ENCODE peak calls at places on chromosome 10, in six cellular contexts. J, V, U, K, O and Y are unnamed samples.

GRCh38 chr10:127979017-127979416 is 72.1 kb downstream of the PTPRE start:
- DNase-seq in J (no peak), V (no peak), U (no peak), K (no peak), O (no peak), Y (peak)

GRCh38 chr10:76902949-76903348 is 734.7 kb downstream of the KCNMA1 start:
- DNase-seq in J (no peak), V (peak), U (no peak), K (peak), O (peak), Y (peak)

GRCh38 chr10:83539528-83540308 is 599.6 kb upstream of the GHITM start:
- DNase-seq in J (no peak), V (peak), U (peak), K (no peak), O (peak), Y (peak)

GRCh38 chr10:46096909-46097575 is 51.0 kb upstream of the MSMB start:
- DNase-seq in J (no peak), V (no peak), U (no peak), K (no peak), O (no peak), Y (no peak)

GRCh38 chr10:1595242-1595600 is 142.1 kb downstream of the ADARB2 start:
- DNase-seq in J (no peak), V (no peak), U (no peak), K (no peak), O (no peak), Y (no peak)

GRCh38 chr10:31528834-31529233 is 209.8 kb downstream of the ZEB1 start:
- DNase-seq in J (no peak), V (no peak), U (no peak), K (no peak), O (no peak), Y (no peak)

GRCh38 chr10:77905086-77905735 is 21.3 kb downstream of the DLG5 start:
- DNase-seq in J (no peak), V (no peak), U (peak), K (no peak), O (no peak), Y (no peak)

GRCh38 chr10:78253072-78253853 is 219.6 kb downstream of the RPS24 start:
- DNase-seq in J (no peak), V (no peak), U (no peak), K (no peak), O (no peak), Y (no peak)

GRCh38 chr10:62610649-62611229 is 193.8 kb upstream of the ADO start:
- DNase-seq in J (no peak), V (peak), U (no peak), K (peak), O (peak), Y (peak)